ENCODE peak calls at places on chromosomes 5 and 9, in five cellular contexts. J is mucosa of descending colon, T is AG09319, N is progenitor cell of endocrine pancreas, X is body of pancreas. V is an unnamed sample.
A peak's percentile ranks its signal among the peaks of the same experiment; 100 is the strongest.

GRCh38 chr9:4955836-4956235 is 29.2 kb upstream of the JAK2 start:
- DNase-seq in J (no peak), T (no peak), N (no peak), X (no peak), V (no peak)

GRCh38 chr5:135878156-135878620 is 17.5 kb downstream of the IL9 start:
- DNase-seq in J (no peak), T (no peak), N (no peak), X (no peak), V (no peak)

GRCh38 chr5:28580616-28581015 is 1542.2 kb upstream of the CDH9 start:
- DNase-seq in J (no peak), T (no peak), N (no peak), X (no peak), V (no peak)

GRCh38 chr5:95384485-95385213 is 6.5 kb upstream of the FAM81B start:
- DNase-seq in J (no peak), T (no peak), N (no peak), X (no peak), V (no peak)

GRCh38 chr9:34510506-34511159 is 12.2 kb downstream of the ENHO start:
- DNase-seq in J (no peak), T (no peak), N (no peak), X (no peak), V (no peak)

GRCh38 chr5:75574791-75575190 is 36.5 kb upstream of the ANKDD1B start:
- DNase-seq in J (no peak), T (no peak), N (no peak), X (no peak), V (no peak)

GRCh38 chr5:58019614-58020013 is 440.3 kb downstream of the PLK2 start:
- DNase-seq in J (peak; percentile 55), T (no peak), N (no peak), X (no peak), V (no peak)

GRCh38 chr5:10789726-10790125 is 28.7 kb upstream of the DAP start:
- DNase-seq in J (no peak), T (no peak), N (no peak), X (no peak), V (no peak)

GRCh38 chr5:149452007-149452664 is 73.0 kb upstream of the IL17B start:
- DNase-seq in J (peak; percentile 72), T (no peak), N (peak; percentile 18), X (peak; percentile 57), V (peak; percentile 27)

GRCh38 chr5:149210968-149211495 is 60.6 kb upstream of the AFAP1L1 start:
- DNase-seq in J (no peak), T (no peak), N (no peak), X (no peak), V (peak; percentile 25)

GRCh38 chr5:113693621-113694130 is 180.2 kb downstream of the YTHDC2 start:
- DNase-seq in J (no peak), T (no peak), N (no peak), X (no peak), V (no peak)

GRCh38 chr5:163379298-163380155 is 57.9 kb upstream of the CCNG1 start:
- DNase-seq in J (no peak), T (no peak), N (no peak), X (no peak), V (no peak)

GRCh38 chr5:36398137-36398536 is 96.4 kb upstream of the RANBP3L start:
- DNase-seq in J (no peak), T (peak; percentile 23), N (no peak), X (no peak), V (no peak)

GRCh38 chr5:170147051-170147785 is 41.5 kb downstream of the FOXI1 start:
- DNase-seq in J (no peak), T (no peak), N (no peak), X (no peak), V (no peak)

GRCh38 chr5:108345541-108346171 is 36.2 kb downstream of the FBXL17 start:
- DNase-seq in J (no peak), T (no peak), N (no peak), X (no peak), V (no peak)

GRCh38 chr5:133952729-133953567 is 15.5 kb downstream of the C5orf15 start:
- DNase-seq in J (no peak), T (peak; percentile 86), N (no peak), X (no peak), V (no peak)

GRCh38 chr5:88172847-88173758 is 95.5 kb downstream of the TMEM161B start:
- DNase-seq in J (no peak), T (no peak), N (no peak), X (no peak), V (peak; percentile 2)

GRCh38 chr5:102450313-102450990 is 48.3 kb downstream of the SLCO6A1 start:
- DNase-seq in J (peak; percentile 12), T (no peak), N (no peak), X (no peak), V (no peak)

GRCh38 chr5:63456279-63456678 is 506.0 kb downstream of the HTR1A start:
- DNase-seq in J (no peak), T (no peak), N (no peak), X (no peak), V (no peak)

GRCh38 chr9:126474786-126475485 is 138.8 kb upstream of the LMX1B start:
- DNase-seq in J (no peak), T (no peak), N (no peak), X (no peak), V (no peak)

GRCh38 chr9:112868956-112869594 is 21.6 kb downstream of the SLC46A2 start:
- DNase-seq in J (no peak), T (no peak), N (no peak), X (no peak), V (peak; percentile 37)

GRCh38 chr5:99243111-99243510 is 314.3 kb upstream of the CHD1 start:
- DNase-seq in J (no peak), T (no peak), N (no peak), X (no peak), V (no peak)

GRCh38 chr5:164013077-164013670 is 507.8 kb downstream of the MAT2B start:
- DNase-seq in J (no peak), T (peak; percentile 12), N (peak; percentile 45), X (peak; percentile 66), V (peak; percentile 75)

GRCh38 chr5:39283231-39283818 is 64.0 kb upstream of the FYB1 start:
- DNase-seq in J (no peak), T (peak; percentile 36), N (peak; percentile 10), X (peak; percentile 19), V (peak; percentile 12)

GRCh38 chr9:74025402-74025894 is 471.7 kb upstream of the RORB start:
- DNase-seq in J (no peak), T (peak; percentile 24), N (no peak), X (no peak), V (no peak)

GRCh38 chr5:134249469-134250379 is 23.9 kb upstream of the PPP2CA start:
- DNase-seq in J (no peak), T (no peak), N (no peak), X (no peak), V (no peak)

GRCh38 chr5:95858023-95858461 is 35.5 kb upstream of the GLRX start:
- DNase-seq in J (peak; percentile 58), T (no peak), N (no peak), X (no peak), V (no peak)

GRCh38 chr5:82225525-82226172 is 52.5 kb downstream of the RPS23 start:
- DNase-seq in J (no peak), T (peak; percentile 7), N (peak; percentile 48), X (peak; percentile 67), V (peak; percentile 74)

GRCh38 chr5:36660397-36661049 is 54.1 kb downstream of the SLC1A3 start:
- DNase-seq in J (no peak), T (no peak), N (no peak), X (no peak), V (no peak)

DNA sequence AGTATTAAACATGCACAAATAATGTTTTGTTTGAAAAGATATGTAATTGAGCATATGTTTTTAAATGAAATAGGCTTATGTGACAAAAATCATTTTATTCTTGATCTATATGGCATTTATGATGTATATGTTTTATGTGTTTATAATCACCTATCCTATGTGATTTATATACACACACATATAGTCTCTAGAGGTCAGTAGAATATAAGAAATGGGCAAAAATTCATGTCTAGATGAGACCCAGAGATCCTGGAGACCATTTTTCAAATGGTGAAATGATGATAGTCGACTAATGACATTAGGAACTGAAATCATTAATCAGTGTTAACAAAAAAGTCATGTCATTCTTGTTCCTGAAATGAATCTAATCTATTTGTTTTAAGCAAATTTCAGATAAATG is 709.2 kb upstream of the WWC1 start:
- DNase-seq in J (no peak), T (no peak), N (no peak), X (no peak), V (no peak)
- TF ChIP-seq CTCF in J (no peak), T (peak; percentile 18), N (no peak), X (no peak), V (no peak)

DNA sequence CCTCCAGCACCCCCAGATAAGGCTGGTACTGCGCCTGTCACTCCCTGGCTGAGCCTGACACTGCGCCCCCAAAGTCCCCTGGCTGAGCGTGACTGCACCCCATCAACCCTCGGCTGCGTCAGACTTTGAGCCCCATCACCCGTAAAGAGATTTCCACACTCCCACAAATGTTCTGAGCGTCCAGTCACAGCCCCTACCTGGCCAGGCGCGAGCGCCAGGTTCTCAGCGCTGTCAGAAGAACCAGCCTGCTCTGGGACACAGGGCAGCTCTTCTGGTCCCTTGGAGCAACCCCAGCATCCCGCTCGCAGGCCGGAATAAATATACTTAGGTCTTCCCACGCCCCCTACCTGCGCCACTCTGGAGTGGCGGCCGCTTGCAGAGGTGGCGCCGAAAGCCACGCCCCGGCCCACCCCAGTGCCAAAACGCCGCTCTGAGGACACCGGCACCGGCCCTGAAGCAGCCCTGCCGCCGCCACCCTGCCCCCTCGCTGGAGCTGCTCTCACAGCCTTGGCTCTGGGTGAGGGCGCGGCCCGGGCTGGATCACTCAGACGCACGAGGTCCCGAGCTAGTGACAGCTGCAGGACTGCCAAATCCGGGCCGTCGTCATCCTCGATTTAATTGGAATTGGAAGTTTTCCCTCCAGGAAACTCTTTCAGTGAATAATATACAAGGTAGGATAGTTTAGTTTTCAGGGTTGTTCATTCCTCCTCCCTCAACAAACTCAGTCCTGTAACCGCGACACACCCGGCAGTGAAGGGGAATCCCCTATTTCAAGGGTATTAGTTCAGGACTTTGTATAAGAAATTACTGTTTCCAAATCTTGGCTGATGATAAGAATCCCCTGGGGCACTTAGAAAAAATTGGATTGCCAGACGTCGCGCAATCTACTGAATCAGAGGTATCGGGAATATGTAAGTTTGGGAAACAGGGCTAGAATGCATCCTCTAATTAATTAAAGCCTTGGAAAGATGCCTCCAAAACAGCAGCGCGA is 1.2 kb upstream of the CEMIP2 start:
- DNase-seq in J (peak; percentile 94), T (no peak), N (peak; percentile 45), X (peak; percentile 95), V (peak; percentile 80)
- TF ChIP-seq CTCF in J (peak; percentile 17), T (no peak), N (peak; percentile 31), X (peak; percentile 75), V (no peak)

GRCh38 chr9:135086597-135087488 is 625 bp upstream of the OLFM1 start:
- DNase-seq in J (peak; percentile 47), T (no peak), N (no peak), X (peak; percentile 25), V (no peak)

GRCh38 chr9:135085830-135086546 is 1.5 kb upstream of the OLFM1 start:
- DNase-seq in J (peak; percentile 67), T (peak; percentile 24), N (peak; percentile 83), X (peak; percentile 90), V (peak; percentile 94)

GRCh38 chr9:135087899-135088347 is 455 bp downstream of the OLFM1 start:
- DNase-seq in J (no peak), T (no peak), N (no peak), X (no peak), V (peak; percentile 47)

GRCh38 chr9:135088348-135088978 is 995 bp downstream of the OLFM1 start:
- DNase-seq in J (no peak), T (no peak), N (no peak), X (no peak), V (no peak)

GRCh38 chr9:135087489-135087791 is at the start of gene OLFM1:
- DNase-seq in J (peak; percentile 69), T (peak; percentile 10), N (peak; percentile 53), X (peak; percentile 83), V (peak; percentile 87)
- TF ChIP-seq CTCF in J (peak; percentile 52), T (peak; percentile 66), N (peak; percentile 64), X (peak; percentile 73), V (peak; percentile 60)

GRCh38 chr5:4511996-4512656 is 628.0 kb upstream of the ADAMTS16 start:
- DNase-seq in J (no peak), T (no peak), N (peak; percentile 64), X (peak; percentile 40), V (peak; percentile 79)
- TF ChIP-seq CTCF in J (no peak), T (no peak), N (peak; percentile 79), X (peak; percentile 50), V (peak; percentile 59)